ENCODE peak calls at places on chromosomes 6 and 20, in six cellular contexts. R is cardiac muscle cell, A is right atrium auricular region, K is breast epithelium, T is tibial artery, D is B cell. J is an unnamed sample.

GRCh38 chr6:43055966-43056365 is 2.3 kb upstream of the CUL7 start:
- DNase-seq in R (no peak), A (no peak), K (no peak), T (no peak), D (no peak), J (no peak)

GRCh38 chr6:166757226-166758135 is 130.4 kb upstream of the RPS6KA2 start:
- DNase-seq in R (peak; percentile 41), A (no peak), K (no peak), T (no peak), D (no peak), J (no peak)

GRCh38 chr6:121000381-121000780 is 333.9 kb downstream of the TBC1D32 start:
- DNase-seq in R (no peak), A (no peak), K (no peak), T (no peak), D (no peak), J (no peak)

GRCh38 chr6:82364087-82365010 is 732 bp downstream of the TPBG start:
- DNase-seq in R (peak; percentile 69), A (peak; percentile 64), K (peak; percentile 35), T (peak; percentile 45), D (no peak), J (no peak)

GRCh38 chr6:112031956-112032355 is 21.9 kb upstream of the CCN6 start:
- DNase-seq in R (no peak), A (no peak), K (no peak), T (no peak), D (no peak), J (no peak)

GRCh38 chr20:24317224-24317623 is 152.2 kb upstream of the SYNDIG1 start:
- DNase-seq in R (no peak), A (no peak), K (no peak), T (no peak), D (no peak), J (no peak)

GRCh38 chr6:166402582-166403277 is 20.0 kb upstream of the MPC1 start:
- DNase-seq in R (no peak), A (no peak), K (no peak), T (no peak), D (no peak), J (no peak)

GRCh38 chr20:29873946-29874345 is 1383.5 kb upstream of the DEFB115 start:
- DNase-seq in R (peak; percentile 23), A (peak; percentile 59), K (no peak), T (peak; percentile 47), D (peak; percentile 33), J (peak; percentile 17)

GRCh38 chr6:53615633-53616449 is 49.7 kb downstream of the KLHL31 start:
- DNase-seq in R (no peak), A (no peak), K (no peak), T (no peak), D (no peak), J (no peak)

GRCh38 chr6:36914227-36914794 is 28.6 kb downstream of the C6orf89 start:
- DNase-seq in R (peak; percentile 24), A (no peak), K (peak; percentile 86), T (no peak), D (no peak), J (no peak)
- TF ChIP-seq CTCF in R (peak; percentile 21), A (peak; percentile 40), K (peak; percentile 51), T (no peak), D (no peak), J (no peak)

GRCh38 chr6:142800240-142800639 is 144.7 kb downstream of the HIVEP2 start:
- DNase-seq in R (no peak), A (no peak), K (no peak), T (no peak), D (no peak), J (no peak)
- TF ChIP-seq CTCF in R (no peak), A (no peak), K (no peak), T (no peak), D (no peak), J (no peak)

GRCh38 chr6:149975400-149975799 is 11.7 kb downstream of the ULBP1 start:
- DNase-seq in R (no peak), A (no peak), K (no peak), T (no peak), D (no peak), J (no peak)
- TF ChIP-seq CTCF in R (no peak), A (no peak), K (no peak), T (no peak), D (no peak), J (no peak)

GRCh38 chr20:2873010-2873746 is at the start of gene PTPRA:
- DNase-seq in R (peak; percentile 95), A (peak; percentile 93), K (peak; percentile 83), T (peak; percentile 90), D (peak; percentile 97), J (peak; percentile 94)

GRCh38 chr20:2871111-2871465 is 2.2 kb upstream of the PTPRA start:
- DNase-seq in R (no peak), A (no peak), K (no peak), T (no peak), D (no peak), J (no peak)

GRCh38 chr20:2871555-2872303 is 1.6 kb upstream of the PTPRA start:
- DNase-seq in R (no peak), A (no peak), K (no peak), T (no peak), D (no peak), J (no peak)

GRCh38 chr20:2873747-2874041 is 413 bp downstream of the PTPRA start:
- DNase-seq in R (peak; percentile 87), A (no peak), K (peak; percentile 28), T (peak; percentile 36), D (no peak), J (no peak)

DNA sequence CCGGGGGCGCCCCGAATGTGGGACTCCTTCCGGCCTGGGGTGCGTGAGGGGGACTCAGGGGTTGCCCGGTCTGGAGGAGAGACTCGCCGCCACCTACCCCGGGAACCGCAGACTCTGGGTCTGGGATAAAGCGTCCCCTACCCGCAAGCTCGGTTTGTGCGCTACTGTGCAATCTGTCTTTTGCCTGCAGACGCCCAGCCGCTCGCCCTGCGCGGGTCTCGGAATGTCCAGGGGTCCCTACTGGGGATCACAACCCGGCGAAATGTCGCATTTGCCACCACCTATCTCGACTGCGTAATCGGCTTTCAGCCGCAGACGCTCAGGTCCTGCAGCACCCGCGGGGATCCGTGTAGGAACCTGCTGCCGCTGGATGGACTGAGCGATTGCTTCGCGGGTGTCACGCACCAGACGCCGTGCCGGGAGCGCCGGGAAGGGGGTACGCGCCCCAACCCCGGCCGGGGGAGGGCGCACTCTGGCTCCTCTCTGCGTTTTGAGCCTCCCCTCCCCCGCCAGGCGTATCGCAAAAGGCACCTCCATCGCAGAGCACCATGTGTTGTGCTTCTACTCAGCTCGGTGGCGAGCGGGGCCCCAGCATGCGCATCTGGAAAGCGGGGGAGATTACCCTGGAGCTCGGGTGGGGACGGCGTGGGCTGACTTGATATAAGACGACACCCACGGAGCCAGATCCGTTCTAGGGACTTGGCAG is 824 bp upstream of the PTPRA start:
- DNase-seq in R (peak; percentile 61), A (peak; percentile 70), K (peak; percentile 27), T (peak; percentile 50), D (peak; percentile 70), J (peak; percentile 65)
- TF ChIP-seq CTCF in R (peak; percentile 34), A (peak; percentile 46), K (no peak), T (no peak), D (peak; percentile 53), J (peak; percentile 42)

DNA sequence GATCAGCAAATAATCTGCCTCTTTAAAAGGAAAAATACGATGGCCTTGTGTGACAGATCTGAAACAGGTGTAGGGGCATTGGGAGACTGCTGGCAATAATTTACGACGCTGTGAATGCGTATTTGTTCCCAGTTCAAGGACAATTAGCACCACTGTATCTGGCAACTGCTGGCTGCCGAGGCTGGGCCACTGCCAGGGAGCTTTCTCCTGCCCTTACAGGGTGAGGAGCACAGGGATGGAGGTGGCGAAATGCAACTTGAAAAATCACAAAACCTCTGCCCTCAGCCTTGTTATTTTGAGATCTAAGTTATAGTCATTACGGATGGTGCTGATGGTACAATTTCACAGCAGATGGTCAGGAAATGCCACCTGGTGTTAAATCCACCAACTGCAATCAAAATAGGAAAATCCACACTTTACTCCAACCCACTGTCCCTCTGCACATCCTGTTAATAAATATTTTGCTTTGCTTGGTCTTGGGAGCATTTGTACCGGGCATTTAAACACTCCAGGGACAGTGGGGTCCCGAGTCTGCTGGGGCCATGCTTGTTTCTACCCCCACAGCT is 6.4 kb downstream of the MYLK4 start:
- DNase-seq in R (no peak), A (no peak), K (no peak), T (no peak), D (no peak), J (no peak)
- TF ChIP-seq CTCF in R (peak; percentile 37), A (peak; percentile 48), K (no peak), T (peak; percentile 8), D (no peak), J (no peak)

J was measured in natural killer cell.